ENCODE peak calls at places on chromosome 7, in five cellular contexts. U is H1, S is HCT116, I is GM12878, C is HepG2. R is an unnamed sample.

GRCh38 chr7:42162560-42163325 is 74.3 kb downstream of the GLI3 start:
- DNase-seq in I (no peak), C (no peak), U (no peak), S (no peak), R (no peak)

GRCh38 chr7:47782022-47782421 is 166.2 kb downstream of the PKD1L1 start:
- DNase-seq in S (no peak), C (no peak), I (no peak), U (no peak), R (no peak)

GRCh38 chr7:7522421-7522820 is 13.3 kb downstream of the COL28A1 start:
- DNase-seq in U (no peak), I (no peak), S (no peak), C (no peak), R (no peak)

GRCh38 chr7:47591655-47592572 is 10.0 kb upstream of the TNS3 start:
- DNase-seq in I (no peak), U (no peak), S (no peak), C (peak; percentile 75), R (peak; percentile 86)

GRCh38 chr7:107318523-107319160 is 149.8 kb downstream of the HBP1 start:
- DNase-seq in S (no peak), U (no peak), C (no peak), I (no peak), R (no peak)

GRCh38 chr7:1671876-1672451 is 1.9 kb downstream of the ELFN1 start:
- DNase-seq in I (no peak), C (no peak), S (no peak), U (no peak), R (no peak)

GRCh38 chr7:71504697-71505441 is 372.9 kb downstream of the GALNT17 start:
- DNase-seq in S (no peak), U (no peak), C (no peak), I (no peak), R (no peak)

GRCh38 chr7:11706666-11707605 is 125.1 kb downstream of the THSD7A start:
- DNase-seq in S (no peak), C (no peak), I (no peak), U (no peak), R (no peak)

GRCh38 chr7:20330797-20331230 is at the start of gene ITGB8:
- DNase-seq in S (no peak), I (no peak), C (no peak), U (peak; percentile 81), R (no peak)

GRCh38 chr7:130362251-130362650 is 17.6 kb downstream of the CPA5 start:
- DNase-seq in I (no peak), U (no peak), S (no peak), C (no peak), R (no peak)

GRCh38 chr7:12403287-12404181 is at the start of gene VWDE:
- DNase-seq in S (peak; percentile 80), U (peak; percentile 81), C (no peak), I (no peak), R (peak; percentile 57)

GRCh38 chr7:139950881-139951525 is 111.7 kb downstream of the PARP12 start:
- DNase-seq in I (no peak), S (no peak), U (no peak), C (peak; percentile 73), R (no peak)

GRCh38 chr7:34160261-34160752 is 255.0 kb downstream of the BMPER start:
- DNase-seq in S (no peak), U (no peak), I (no peak), C (no peak), R (no peak)

GRCh38 chr7:85669139-85669692 is 482.4 kb upstream of the SEMA3D start:
- DNase-seq in U (no peak), C (no peak), S (no peak), I (no peak), R (no peak)

GRCh38 chr7:147412109-147412508 is 1178.5 kb upstream of the C7orf33 start:
- DNase-seq in U (no peak), C (no peak), I (no peak), S (no peak), R (no peak)

GRCh38 chr7:55878701-55879100 is 8.6 kb upstream of the ZNF713 start:
- DNase-seq in C (no peak), U (no peak), S (no peak), I (no peak), R (no peak)

GRCh38 chr7:27095050-27095896 is 527 bp downstream of the HOXA1 start:
- DNase-seq in S (no peak), I (no peak), U (no peak), C (no peak), R (no peak)

GRCh38 chr7:11341285-11341944 is 367.7 kb downstream of the PHF14 start:
- DNase-seq in C (no peak), I (no peak), S (peak; percentile 8), U (no peak), R (peak; percentile 28)

GRCh38 chr7:115678049-115678982 is 352.2 kb downstream of the TFEC start:
- DNase-seq in C (peak; percentile 93), U (no peak), S (no peak), I (no peak), R (no peak)

GRCh38 chr7:108108131-108108530 is 22.0 kb downstream of the LAMB4 start:
- DNase-seq in U (no peak), I (no peak), C (no peak), S (no peak), R (no peak)

GRCh38 chr7:41035788-41036187 is 667.1 kb downstream of the INHBA start:
- DNase-seq in I (no peak), U (no peak), C (no peak), S (no peak), R (no peak)

GRCh38 chr7:47777531-47778152 is 170.6 kb downstream of the PKD1L1 start:
- DNase-seq in C (no peak), I (no peak), U (no peak), S (no peak), R (no peak)

GRCh38 chr7:569071-569855 is 49.6 kb upstream of the PDGFA start:
- DNase-seq in S (no peak), I (no peak), C (no peak), U (no peak), R (no peak)

GRCh38 chr7:81299272-81299671 is 380.4 kb upstream of the SEMA3C start:
- DNase-seq in C (no peak), U (no peak), I (no peak), S (peak; percentile 29), R (no peak)

GRCh38 chr7:151631968-151632749 is 112.5 kb upstream of the RHEB start:
- DNase-seq in S (no peak), I (peak; percentile 24), U (peak; percentile 88), C (peak; percentile 55), R (peak; percentile 72)

GRCh38 chr7:27124096-27124978 is 6.2 kb downstream of the HOXA4 start:
- DNase-seq in C (no peak), S (peak; percentile 66), I (no peak), U (peak; percentile 45), R (no peak)

GRCh38 chr7:130180571-130180971 is 24.6 kb downstream of the TMEM209 start:
- DNase-seq in I (no peak), C (no peak), S (no peak), U (no peak), R (no peak)

GRCh38 chr7:157979631-157980340 is 607.8 kb downstream of the PTPRN2 start:
- DNase-seq in S (no peak), C (no peak), U (no peak), I (no peak), R (no peak)

GRCh38 chr7:42650171-42650570 is 261.7 kb downstream of the C7orf25 start:
- DNase-seq in S (no peak), U (no peak), I (no peak), C (no peak), R (no peak)

GRCh38 chr7:31695856-31696255 is 8.8 kb downstream of the PPP1R17 start:
- DNase-seq in U (no peak), I (no peak), C (no peak), S (no peak), R (no peak)

GRCh38 chr7:2040893-2041270 is 191.9 kb downstream of the MAD1L1 start:
- DNase-seq in S (no peak), U (no peak), C (no peak), I (no peak), R (no peak)

GRCh38 chr7:85851571-85852193 is 664.8 kb upstream of the SEMA3D start:
- DNase-seq in I (no peak), U (no peak), S (peak; percentile 34), C (peak; percentile 16), R (peak; percentile 25)

DNA sequence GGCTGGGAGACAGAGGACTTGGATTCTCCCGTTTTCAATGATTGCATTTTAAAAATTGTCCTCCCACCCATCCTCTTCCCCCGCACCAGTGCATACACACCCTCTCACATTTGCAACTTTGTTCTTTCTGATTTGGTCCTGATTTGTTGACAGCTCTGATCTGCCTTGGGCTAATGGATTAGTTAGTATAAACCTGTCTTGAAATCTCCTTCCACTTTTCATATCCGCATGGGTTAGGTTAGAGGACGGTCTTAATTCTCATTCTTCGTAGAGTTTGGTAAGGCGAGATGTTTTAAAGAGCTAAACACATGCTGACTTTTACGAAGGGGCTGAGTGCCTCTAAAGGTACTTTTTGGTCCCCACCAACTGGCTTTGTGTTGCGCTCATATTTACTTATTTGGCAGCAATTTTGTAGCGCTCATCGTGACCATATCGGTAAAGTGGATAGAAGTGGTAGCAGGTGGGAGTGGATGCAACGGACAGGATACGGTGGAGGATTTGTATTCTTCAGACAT is 1.1 kb downstream of the AHR start:
- DNase-seq in U (no peak), S (no peak), C (no peak), I (no peak), R (no peak)
- H3K9ac ChIP-seq in U (peak overlapping the region; percentile 87), S (peak overlapping the region; percentile 76), C (peak overlapping the region; percentile 93), I (peak overlapping the region; percentile 77), R (peak overlapping the region; percentile 80)

GRCh38 chr7:35697414-35698175 is 2.7 kb upstream of the HERPUD2 start:
- DNase-seq in U (no peak), S (no peak), C (peak; percentile 38), I (no peak), R (no peak)
- TF ChIP-seq YY1 in U (no peak), S (no peak), C (no peak), I (no peak), R (no peak)

GRCh38 chr7:106206826-106207541 is 77.8 kb downstream of the NAMPT start:
- DNase-seq in C (no peak), S (no peak), I (no peak), U (no peak), R (no peak)
- TF ChIP-seq ZNF274 in C (no peak), S (no peak), I (no peak), U (no peak), R (no peak)

DNA sequence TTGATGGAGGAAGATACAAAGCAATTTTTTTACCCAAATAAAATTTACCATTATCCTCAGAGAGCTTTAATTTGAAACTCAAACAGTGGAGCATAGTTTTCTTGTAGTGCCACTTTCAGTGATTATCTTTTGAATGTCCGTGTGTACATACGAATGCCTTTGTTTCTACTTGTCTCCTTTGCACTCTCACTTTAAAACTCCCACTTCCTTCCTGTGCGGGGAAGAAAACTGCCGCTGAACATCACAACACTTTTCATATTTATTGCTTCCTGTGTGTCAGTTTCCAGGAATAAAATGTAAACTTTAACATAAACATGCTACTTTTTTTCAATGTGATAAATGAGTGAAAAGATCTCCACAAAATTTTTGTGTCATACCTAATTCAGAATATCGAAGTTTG is 102.4 kb downstream of the SEMA3A start:
- DNase-seq in I (no peak), C (no peak), S (no peak), U (no peak), R (no peak)
- H3K9ac ChIP-seq in I (no peak overlapping the region), C (no peak overlapping the region), S (peak overlapping the region; percentile 15), U (no peak overlapping the region), R (no peak overlapping the region)

GRCh38 chr7:43679210-43680068 is 49.9 kb downstream of the COA1 start:
- DNase-seq in S (no peak), C (no peak), I (peak; percentile 48), U (no peak), R (no peak)
- TF ChIP-seq YY1 in S (no peak), C (no peak), I (no peak), U (no peak), R (no peak)

GRCh38 chr7:159121068-159121467 is 23.6 kb downstream of the VIPR2 start:
- DNase-seq in I (no peak), U (no peak), S (no peak), C (no peak), R (no peak)
- TF ChIP-seq ZNF274 in I (no peak), U (no peak), S (no peak), C (no peak), R (no peak)

R was measured in NT2/D1.